ENCODE peak calls at places on chromosome 6, in seven cellular contexts. I is astrocyte; N is CD4-positive, CD25-positive, alpha-beta regulatory T cell; H is Karpas-422; Q is neural progenitor cell; U is cardiac muscle cell; V is lower lobe of right lung. Z is an unnamed sample. For H3K4me1, the result is how much of the 10 kb centered on the place peaks cover.

GRCh38 chr6:67886840-67887292 is 748.2 kb upstream of the ADGRB3 start:
- DNase-seq in I (no peak), N (no peak), H (no peak), Q (no peak), U (no peak), V (no peak), Z (no peak)

GRCh38 chr6:38974389-38975133 is 74.0 kb upstream of the GLP1R start:
- DNase-seq in I (no peak), N (no peak), H (no peak), Q (no peak), U (peak), V (no peak), Z (no peak)

GRCh38 chr6:136586295-136586694 is 36.1 kb upstream of the MAP7 start:
- DNase-seq in I (peak), N (no peak), H (no peak), Q (no peak), U (peak), V (no peak), Z (no peak)

GRCh38 chr6:119497988-119498727 is 148.6 kb upstream of the MAN1A1 start:
- DNase-seq in I (no peak), N (no peak), H (no peak), Q (no peak), U (no peak), V (no peak), Z (no peak)

GRCh38 chr6:97462944-97463343 is 179.9 kb upstream of the MMS22L start:
- DNase-seq in I (no peak), N (no peak), H (no peak), Q (no peak), U (no peak), V (no peak), Z (no peak)

GRCh38 chr6:4906942-4907300 is 96.9 kb downstream of the RPP40 start:
- DNase-seq in I (no peak), N (no peak), H (no peak), Q (no peak), U (no peak), V (no peak), Z (no peak)

GRCh38 chr6:122008105-122009100 is 391.0 kb upstream of the HSF2 start:
- DNase-seq in I (peak), N (no peak), H (no peak), Q (peak), U (peak), V (no peak), Z (no peak)

GRCh38 chr6:170355661-170356060 is 49.1 kb downstream of the FAM120B start:
- DNase-seq in I (no peak), N (no peak), H (no peak), Q (no peak), U (no peak), V (no peak), Z (no peak)

GRCh38 chr6:699319-699718 is 6.4 kb upstream of the EXOC2 start:
- DNase-seq in I (no peak), N (no peak), H (no peak), Q (no peak), U (peak), V (no peak), Z (no peak)

GRCh38 chr6:134145786-134146185 is 93.4 kb upstream of the SLC2A12 start:
- DNase-seq in I (peak), N (no peak), H (peak), Q (peak), U (peak), V (no peak), Z (peak)

GRCh38 chr6:44453146-44453545 is 65.6 kb downstream of the CDC5L start:
- DNase-seq in I (no peak), N (no peak), H (no peak), Q (no peak), U (no peak), V (no peak), Z (no peak)

GRCh38 chr6:25138024-25138696 is 141.0 kb upstream of the CARMIL1 start:
- DNase-seq in I (peak), N (peak), H (peak), Q (no peak), U (peak), V (no peak), Z (no peak)

GRCh38 chr6:83613378-83613777 is 95.5 kb downstream of the SNAP91 start:
- DNase-seq in I (no peak), N (no peak), H (no peak), Q (no peak), U (peak), V (no peak), Z (no peak)

GRCh38 chr6:47414517-47415167 is 62.9 kb upstream of the CD2AP start:
- DNase-seq in I (peak), N (peak), H (peak), Q (no peak), U (peak), V (no peak), Z (peak)

GRCh38 chr6:109783245-109783990 is 92.3 kb downstream of the FIG4 start:
- DNase-seq in I (no peak), N (no peak), H (peak), Q (peak), U (peak), V (no peak), Z (peak)

GRCh38 chr6:12233693-12234551 is 56.2 kb upstream of the EDN1 start:
- DNase-seq in I (peak), N (peak), H (peak), Q (peak), U (peak), V (no peak), Z (peak)

GRCh38 chr6:44223471-44224153 is at the start of gene SLC29A1:
- DNase-seq in I (no peak), N (peak), H (peak), Q (peak), U (peak), V (peak), Z (peak)

GRCh38 chr6:77353129-77353528 is 110.2 kb downstream of the HTR1B start:
- DNase-seq in I (no peak), N (no peak), H (no peak), Q (no peak), U (no peak), V (no peak), Z (no peak)

GRCh38 chr6:125789576-125790402 is 971 bp upstream of the NCOA7 start:
- DNase-seq in I (peak), N (peak), H (peak), Q (peak), U (peak), V (peak), Z (peak)

GRCh38 chr6:119368917-119369316 is 19.4 kb upstream of the MAN1A1 start:
- DNase-seq in I (no peak), N (no peak), H (no peak), Q (no peak), U (no peak), V (no peak), Z (no peak)

GRCh38 chr6:87197547-87197946 is 42.2 kb downstream of the ZNF292 start:
- DNase-seq in I (no peak), N (peak), H (no peak), Q (no peak), U (no peak), V (no peak), Z (no peak)

GRCh38 chr6:12479885-12480284 is 189.7 kb downstream of the EDN1 start:
- DNase-seq in I (peak), N (no peak), H (no peak), Q (no peak), U (peak), V (no peak), Z (no peak)

GRCh38 chr6:4580361-4580760 is 195.8 kb upstream of the CDYL start:
- DNase-seq in I (no peak), N (no peak), H (no peak), Q (no peak), U (no peak), V (no peak), Z (no peak)

DNA sequence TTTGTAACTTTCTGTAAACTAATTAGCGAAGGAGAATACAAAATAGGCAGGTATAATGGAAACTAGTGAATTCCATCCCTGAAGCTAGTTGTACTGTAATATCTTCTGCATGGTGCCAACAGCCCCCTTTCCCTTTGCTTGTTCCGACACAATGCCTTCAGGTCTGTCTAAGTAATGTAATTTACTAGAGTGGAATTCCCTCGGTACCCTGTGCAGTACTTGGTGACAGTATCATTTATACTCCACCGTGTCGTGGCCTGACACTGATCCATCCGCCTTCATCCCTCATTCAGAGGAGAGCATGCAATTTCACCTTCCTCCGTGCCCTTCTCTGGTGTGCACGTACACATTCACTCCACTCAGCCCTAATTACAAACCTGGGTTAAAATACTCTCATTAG is 182.2 kb downstream of the GJA10 start:
- DNase-seq in I (no peak), N (no peak), H (no peak), Q (no peak), U (no peak), V (no peak), Z (no peak)
- H3K4me1 ChIP-seq in I (under half), N (under half), H (under half), Q (under half), U (under half), V (under half), Z (under half)

GRCh38 chr6:158877716-158878115 is 58.5 kb upstream of the EZR start:
- DNase-seq in I (no peak), N (no peak), H (no peak), Q (no peak), U (no peak), V (no peak), Z (no peak)

GRCh38 chr6:158879180-158879579 is 60.0 kb upstream of the EZR start:
- DNase-seq in I (peak), N (no peak), H (no peak), Q (no peak), U (peak), V (no peak), Z (no peak)

DNA sequence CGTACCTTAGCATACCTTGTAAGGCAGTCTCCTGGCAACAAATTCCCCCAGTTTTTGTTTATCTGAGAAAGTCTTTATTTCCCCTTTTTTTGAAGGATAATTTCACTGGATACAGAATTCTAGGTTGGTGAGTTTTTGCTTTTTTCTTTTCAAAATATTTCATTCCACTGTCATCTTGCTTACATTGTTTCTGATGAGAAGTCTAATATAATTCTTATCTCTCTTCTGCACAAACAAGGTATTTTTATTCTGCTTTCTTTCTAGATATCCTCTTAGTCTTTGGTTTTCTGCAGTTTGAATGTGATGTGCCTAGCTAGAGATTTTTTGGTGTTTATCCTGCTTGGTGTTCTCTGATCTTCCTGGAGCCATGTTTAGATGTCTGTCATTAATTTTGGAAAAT is 57.7 kb upstream of the EZR start:
- DNase-seq in I (no peak), N (no peak), H (no peak), Q (no peak), U (no peak), V (no peak), Z (no peak)
- H3K4me1 ChIP-seq in I (under half), N (under half), H (under half), Q (under half), U (under half), V (under half), Z (under half)

DNA sequence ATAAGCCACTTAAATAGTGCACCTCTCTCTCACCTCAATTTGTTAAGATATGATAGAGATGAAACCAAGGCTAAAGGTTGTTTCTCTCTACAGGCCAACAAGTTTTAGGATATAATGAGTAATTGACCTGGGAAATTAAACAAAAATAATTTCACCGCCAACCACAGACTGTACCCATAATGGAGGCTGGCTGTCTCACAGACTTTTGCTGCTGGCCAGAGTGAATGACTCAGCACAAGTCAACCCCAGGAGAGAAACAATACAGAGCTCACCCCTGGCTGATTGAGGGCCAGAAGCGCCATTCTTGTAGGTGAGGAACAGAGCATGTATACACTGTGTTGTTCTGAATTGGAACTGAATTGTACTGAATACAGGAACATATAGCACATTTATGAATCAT is 99.9 kb downstream of the CAP2 start:
- DNase-seq in I (peak), N (no peak), H (no peak), Q (no peak), U (peak), V (no peak), Z (no peak)
- H3K4me1 ChIP-seq in I (under half), N (under half), H (under half), Q (under half), U (under half), V (under half), Z (under half)

DNA sequence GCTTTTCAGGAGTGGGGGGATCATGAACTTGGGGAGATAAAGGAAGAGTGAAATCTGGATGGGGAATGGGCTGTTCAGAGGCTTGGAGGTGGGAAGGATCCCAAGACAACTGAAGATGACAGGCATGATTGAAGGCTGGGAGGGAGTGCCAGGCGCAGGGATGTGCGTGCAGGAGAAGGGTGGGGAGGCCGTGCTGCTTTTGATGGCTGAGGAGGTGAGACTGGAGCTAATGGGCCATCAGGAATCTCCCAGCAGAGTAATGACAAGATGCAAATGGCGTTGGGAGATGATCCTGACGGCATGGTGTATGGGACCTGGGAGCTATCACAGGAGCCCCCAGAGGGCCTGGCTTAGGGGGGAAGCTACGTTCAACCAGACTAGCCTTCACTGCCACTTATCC is 1.6 kb downstream of the CPNE5 start:
- DNase-seq in I (no peak), N (no peak), H (no peak), Q (no peak), U (no peak), V (no peak), Z (no peak)
- H3K4me1 ChIP-seq in I (under half), N (under half), H (under half), Q (under half), U (under half), V (under half), Z (under half)

GRCh38 chr6:34340394-34340793 is 52.1 kb downstream of the NUDT3 start:
- DNase-seq in I (no peak), N (no peak), H (no peak), Q (no peak), U (no peak), V (no peak), Z (no peak)
- H3K4me1 ChIP-seq in I (under half), N (under half), H (half or more), Q (under half), U (under half), V (half or more), Z (under half)

GRCh38 chr6:138502546-138502945 is 3.3 kb upstream of the NHSL1 start:
- DNase-seq in I (no peak), N (no peak), H (no peak), Q (no peak), U (no peak), V (no peak), Z (no peak)

GRCh38 chr6:138504764-138505689 is 5.7 kb upstream of the NHSL1 start:
- DNase-seq in I (no peak), N (no peak), H (no peak), Q (no peak), U (no peak), V (no peak), Z (no peak)

GRCh38 chr6:138500867-138501446 is 1.7 kb upstream of the NHSL1 start:
- DNase-seq in I (peak), N (no peak), H (no peak), Q (no peak), U (no peak), V (no peak), Z (no peak)

GRCh38 chr6:138500045-138500665 is 861 bp upstream of the NHSL1 start:
- DNase-seq in I (no peak), N (no peak), H (no peak), Q (no peak), U (no peak), V (no peak), Z (no peak)

GRCh38 chr6:138503881-138504680 is 4.8 kb upstream of the NHSL1 start:
- DNase-seq in I (no peak), N (no peak), H (no peak), Q (no peak), U (peak), V (no peak), Z (no peak)
- H3K4me1 ChIP-seq in I (under half), N (under half), H (under half), Q (under half), U (under half), V (under half), Z (under half)

GRCh38 chr6:168161371-168161750 is 82.3 kb upstream of the FRMD1 start:
- DNase-seq in I (no peak), N (no peak), H (no peak), Q (no peak), U (no peak), V (no peak), Z (no peak)
- H3K4me1 ChIP-seq in I (under half), N (under half), H (under half), Q (under half), U (under half), V (under half), Z (under half)

GRCh38 chr6:15368873-15369272 is 123.0 kb downstream of the JARID2 start:
- DNase-seq in I (no peak), N (no peak), H (no peak), Q (no peak), U (no peak), V (no peak), Z (no peak)
- H3K4me1 ChIP-seq in I (under half), N (under half), H (under half), Q (under half), U (under half), V (half or more), Z (under half)

DNA sequence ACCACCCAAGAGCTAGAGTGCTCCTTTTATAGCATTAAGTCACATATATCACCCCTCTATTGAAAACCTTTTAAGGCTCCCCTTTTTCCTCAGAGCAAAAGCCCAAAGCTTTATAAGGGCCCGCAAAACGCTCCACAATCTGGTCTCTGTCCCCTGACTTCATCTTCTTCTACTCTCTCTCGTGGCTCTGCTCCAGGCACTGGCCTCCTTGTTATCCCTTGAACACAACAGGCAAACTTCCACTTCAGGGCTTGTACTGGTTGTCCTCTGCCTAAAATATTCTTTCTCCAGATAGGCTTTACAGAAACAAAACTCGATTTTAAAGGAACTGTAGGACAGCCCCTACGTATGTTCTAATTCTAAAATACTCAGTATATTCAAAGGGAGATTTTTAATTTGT is 44.0 kb upstream of the SPDEF start:
- DNase-seq in I (no peak), N (no peak), H (no peak), Q (no peak), U (no peak), V (no peak), Z (no peak)
- H3K4me1 ChIP-seq in I (under half), N (under half), H (under half), Q (under half), U (under half), V (under half), Z (under half)